ENCODE peak calls at places on chromosomes 13 and 19, in nine cellular contexts. N is spleen, S is choroid plexus epithelial cell, C is PC-3, X is A673, V is left lung, J is fibroblast of lung, W is heart left ventricle, O is fibroblast of villous mesenchyme. Z is an unnamed sample.

GRCh38 chr19:31220540-31220939 is 128.7 kb downstream of the TSHZ3 start:
- DNase-seq in V (no peak), J (no peak), X (peak), C (no peak), S (peak), O (no peak), N (no peak), W (no peak), Z (peak)

GRCh38 chr19:54420383-54421168 is 5.3 kb downstream of the TTYH1 start:
- DNase-seq in W (peak), N (no peak), V (no peak), X (no peak), O (peak), J (no peak), S (no peak), C (no peak), Z (no peak)

GRCh38 chr13:33918199-33918932 is 100.4 kb downstream of the RFC3 start:
- DNase-seq in C (peak), S (peak), J (peak), O (peak), V (no peak), W (no peak), X (peak), N (no peak), Z (peak)

GRCh38 chr19:30374791-30375650 is 2.8 kb downstream of the ZNF536 start:
- DNase-seq in O (no peak), S (no peak), J (no peak), X (peak), N (no peak), V (no peak), W (no peak), C (no peak), Z (no peak)

GRCh38 chr13:110044521-110045200 is 258.3 kb upstream of the IRS2 start:
- DNase-seq in X (peak), W (no peak), J (peak), O (peak), S (peak), C (no peak), N (no peak), V (no peak), Z (no peak)

GRCh38 chr13:36999054-36999927 is at the start of gene ALG5:
- DNase-seq in J (peak), V (peak), W (peak), O (peak), C (peak), N (peak), X (peak), S (peak), Z (peak)

GRCh38 chr13:19606152-19606551 is 27.3 kb upstream of the MPHOSPH8 start:
- DNase-seq in V (no peak), W (no peak), S (no peak), C (peak), J (no peak), N (no peak), X (no peak), O (peak), Z (peak)

GRCh38 chr19:18202759-18203407 is 959 bp downstream of the RAB3A start:
- DNase-seq in J (no peak), S (no peak), X (peak), C (peak), W (no peak), N (peak), O (no peak), V (peak), Z (no peak)

GRCh38 chr13:49563513-49563912 is 21.8 kb downstream of the RCBTB1 start:
- DNase-seq in O (peak), J (peak), V (no peak), N (no peak), W (no peak), X (peak), S (peak), C (no peak), Z (peak)

GRCh38 chr13:40981361-40981760 is 37.8 kb downstream of the ELF1 start:
- DNase-seq in O (peak), X (peak), J (peak), N (no peak), W (no peak), S (peak), C (no peak), V (no peak), Z (no peak)

GRCh38 chr19:7701654-7702457 is at the start of gene FCER2:
- DNase-seq in O (no peak), X (no peak), C (no peak), V (no peak), W (no peak), S (no peak), J (no peak), N (peak), Z (no peak)

GRCh38 chr13:97367016-97367415 is 67.0 kb upstream of the RAP2A start:
- DNase-seq in O (peak), N (no peak), C (no peak), V (no peak), W (no peak), J (peak), S (peak), X (no peak), Z (no peak)

GRCh38 chr13:94550030-94550738 is 45.8 kb downstream of the TGDS start:
- DNase-seq in O (peak), C (peak), V (no peak), S (peak), J (peak), N (no peak), W (no peak), X (no peak), Z (peak)

GRCh38 chr19:44642375-44642774 is 1.3 kb upstream of the PVR start:
- DNase-seq in C (no peak), N (no peak), S (no peak), J (no peak), O (no peak), W (no peak), X (no peak), V (no peak), Z (no peak)
- H3K4me3 ChIP-seq in C (no peak), N (no peak), S (no peak), J (no peak), O (no peak), W (no peak), X (no peak), V (no peak), Z (no peak)

DNA sequence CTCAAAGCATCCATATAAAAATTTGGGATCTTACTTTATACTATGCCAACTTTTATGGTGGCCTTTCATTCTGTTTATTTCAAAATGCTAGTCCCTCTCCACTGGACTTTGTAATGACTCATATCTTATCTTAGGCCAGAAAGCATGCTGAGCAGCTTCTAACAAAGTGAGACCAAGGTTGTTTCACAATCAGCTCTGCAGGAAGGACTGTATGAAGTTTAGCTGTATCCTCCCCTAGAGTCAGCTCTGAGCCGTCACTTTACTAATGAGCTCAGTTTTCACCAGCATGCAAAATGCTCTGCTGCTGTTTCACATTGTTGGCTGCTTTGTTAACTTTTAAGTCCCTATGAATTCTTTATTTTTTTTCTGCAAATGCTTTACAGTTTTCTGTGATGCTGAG is 1608.8 kb downstream of the OLFM4 start:
- DNase-seq in W (no peak), V (no peak), C (peak), J (peak), N (no peak), O (no peak), X (peak), S (peak), Z (peak)
- TF ChIP-seq CTCF in W (no peak), V (no peak), C (no peak), J (no peak), N (no peak), O (no peak), X (no peak), S (no peak), Z (no peak)

GRCh38 chr13:28585557-28585956 is 73.4 kb upstream of the POMP start:
- DNase-seq in J (no peak), O (peak), S (peak), N (no peak), C (no peak), W (no peak), X (no peak), V (no peak), Z (no peak)

GRCh38 chr13:28583661-28584091 is 75.3 kb upstream of the POMP start:
- DNase-seq in N (no peak), O (peak), W (no peak), J (no peak), C (no peak), S (no peak), V (no peak), X (no peak), Z (no peak)

GRCh38 chr13:28584873-28585317 is 74.0 kb upstream of the POMP start:
- DNase-seq in W (no peak), S (peak), O (peak), N (no peak), C (peak), V (no peak), X (no peak), J (peak), Z (no peak)

GRCh38 chr13:28590450-28590849 is 68.5 kb upstream of the POMP start:
- DNase-seq in C (no peak), S (no peak), W (no peak), O (no peak), V (no peak), X (no peak), N (no peak), J (no peak), Z (no peak)

DNA sequence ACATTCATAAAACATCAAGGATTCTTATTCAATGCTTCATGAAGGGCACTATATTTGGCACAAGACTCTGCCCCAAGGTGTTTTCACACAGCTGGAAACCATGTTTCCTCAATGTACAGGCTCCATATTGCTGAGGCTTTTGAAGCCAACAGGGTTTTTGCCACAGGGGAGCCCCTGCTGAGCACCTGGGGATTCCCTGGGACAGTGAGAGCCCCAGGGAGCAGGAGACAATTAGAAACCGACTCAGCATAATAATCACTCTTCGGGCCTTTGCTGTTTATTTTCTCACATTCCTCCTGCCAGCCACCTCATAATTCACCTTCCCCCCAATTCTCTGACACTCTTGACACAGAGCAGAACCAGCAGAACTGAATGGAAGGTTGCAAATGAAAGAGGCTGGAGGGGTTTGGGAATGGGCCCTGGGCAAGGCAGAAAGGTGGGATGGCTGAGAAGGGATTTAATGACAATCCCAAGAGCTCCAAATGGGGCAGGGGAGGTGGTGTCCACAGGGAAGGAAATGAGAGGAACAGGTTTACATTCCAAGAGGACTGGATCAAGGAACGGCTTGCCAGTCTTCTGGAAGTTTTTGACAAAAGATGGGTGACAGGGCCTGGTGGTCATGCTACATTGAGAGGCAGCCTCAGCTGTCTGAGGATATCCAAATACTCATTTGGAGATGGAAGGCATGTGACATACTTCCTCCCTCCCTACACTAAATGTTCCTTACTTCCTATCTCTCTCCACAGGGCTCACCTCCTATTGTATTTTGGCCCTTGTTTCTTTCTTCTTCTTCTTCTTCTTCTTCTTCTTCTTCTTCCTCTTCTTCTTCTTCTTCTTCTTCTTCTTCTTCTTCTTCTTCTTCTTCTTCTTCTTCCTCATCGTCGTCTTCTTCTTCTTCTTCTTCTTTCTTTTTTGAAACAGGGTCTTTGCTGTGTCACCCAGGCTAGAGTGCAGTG is 72.1 kb upstream of the POMP start:
- DNase-seq in O (no peak), S (no peak), J (no peak), X (no peak), N (no peak), V (no peak), W (no peak), C (no peak), Z (no peak)
- H3K4me3 ChIP-seq in O (no peak), S (no peak), J (no peak), X (no peak), N (no peak), V (no peak), W (no peak), C (no peak), Z (no peak)

GRCh38 chr13:81714513-81714912 is 1373.6 kb upstream of the SPRY2 start:
- DNase-seq in X (no peak), V (no peak), C (no peak), W (no peak), S (peak), O (no peak), N (no peak), J (no peak), Z (peak)
- TF ChIP-seq CTCF in X (no peak), V (no peak), C (no peak), W (no peak), S (no peak), O (no peak), N (no peak), J (no peak), Z (peak)

GRCh38 chr19:1213391-1214286 is 8.1 kb downstream of the STK11 start:
- DNase-seq in W (peak), S (peak), N (peak), O (peak), V (no peak), J (peak), C (no peak), X (peak), Z (peak)
- H3K4me3 ChIP-seq in W (no peak), S (no peak), N (no peak), O (no peak), V (no peak), J (no peak), C (no peak), X (peak), Z (peak)

DNA sequence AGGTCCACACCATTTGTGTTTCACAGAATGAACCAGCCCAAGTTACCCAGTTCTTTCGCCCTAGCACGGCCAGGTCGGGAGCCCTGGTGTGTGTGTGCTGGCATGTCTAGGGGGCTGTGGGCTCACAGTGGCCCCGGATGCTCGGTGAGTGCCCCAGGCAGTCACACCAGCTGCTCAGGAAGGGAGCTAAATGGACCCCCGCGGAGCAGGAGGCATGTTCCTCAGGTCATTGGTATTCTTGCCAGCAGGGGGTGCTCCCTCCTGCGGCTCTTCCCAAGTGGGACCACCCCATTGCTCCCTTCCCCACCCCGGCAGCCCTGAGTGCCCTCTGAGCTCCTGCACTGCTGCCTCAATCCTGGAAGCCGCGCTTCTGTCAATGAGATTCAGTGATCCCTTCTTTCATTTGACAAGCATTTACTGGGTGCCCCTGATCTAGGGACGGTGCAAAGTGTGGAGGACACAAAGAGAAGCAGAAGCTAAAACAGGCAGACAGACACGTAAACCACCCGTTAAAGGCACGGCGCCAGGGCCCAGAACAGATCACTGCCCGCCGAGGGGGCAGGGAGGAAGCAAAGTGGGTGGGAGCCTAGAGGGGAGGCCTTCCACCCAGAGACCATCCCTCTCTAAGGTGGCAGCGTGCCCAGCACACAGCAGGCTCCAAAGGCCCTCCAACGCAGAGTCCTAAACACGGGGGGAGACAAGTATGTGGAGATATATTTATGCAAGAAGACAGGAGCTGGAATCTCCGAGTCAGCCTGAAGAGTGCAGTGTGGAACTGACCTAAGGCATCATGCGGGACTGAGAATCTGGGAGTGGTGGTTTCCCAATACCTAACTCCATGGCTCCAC is 5.2 kb upstream of the ADPRHL1 start:
- DNase-seq in N (no peak), O (peak), X (peak), V (no peak), J (peak), C (no peak), W (peak), S (peak), Z (no peak)
- TF ChIP-seq CTCF in N (peak), O (peak), X (peak), V (no peak), J (peak), C (peak), W (peak), S (peak), Z (peak)

DNA sequence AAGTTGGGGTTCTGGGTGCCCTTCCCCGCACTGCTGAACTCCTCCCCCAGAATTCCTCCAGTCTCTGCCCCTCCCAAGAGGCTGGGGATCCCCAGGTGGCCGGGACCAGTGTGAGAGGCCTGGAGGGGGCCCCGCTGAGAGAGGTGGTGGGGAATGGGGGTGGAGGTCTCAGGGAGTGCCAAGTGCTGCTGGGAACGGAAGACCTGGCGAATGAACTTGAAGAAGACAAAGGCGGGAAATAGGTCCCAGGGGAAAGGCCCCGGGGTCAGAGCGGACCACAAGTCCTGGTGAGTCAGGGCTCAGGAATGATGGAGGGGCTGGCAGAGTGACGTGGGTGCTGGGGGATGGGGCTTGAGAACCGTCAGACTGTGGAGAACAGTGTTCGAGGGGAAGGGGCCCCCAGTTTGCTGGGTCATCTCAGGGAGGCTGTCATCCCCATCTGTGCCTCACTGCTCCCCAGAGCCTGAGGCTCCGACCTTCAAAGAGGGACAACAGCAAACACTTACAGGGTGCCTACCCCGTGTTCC is 15.8 kb upstream of the SEMA6B start:
- DNase-seq in X (peak), N (no peak), W (peak), C (peak), O (peak), S (peak), V (no peak), J (peak), Z (peak)
- H3K4me3 ChIP-seq in X (no peak), N (no peak), W (no peak), C (peak), O (no peak), S (no peak), V (no peak), J (no peak), Z (no peak)

DNA sequence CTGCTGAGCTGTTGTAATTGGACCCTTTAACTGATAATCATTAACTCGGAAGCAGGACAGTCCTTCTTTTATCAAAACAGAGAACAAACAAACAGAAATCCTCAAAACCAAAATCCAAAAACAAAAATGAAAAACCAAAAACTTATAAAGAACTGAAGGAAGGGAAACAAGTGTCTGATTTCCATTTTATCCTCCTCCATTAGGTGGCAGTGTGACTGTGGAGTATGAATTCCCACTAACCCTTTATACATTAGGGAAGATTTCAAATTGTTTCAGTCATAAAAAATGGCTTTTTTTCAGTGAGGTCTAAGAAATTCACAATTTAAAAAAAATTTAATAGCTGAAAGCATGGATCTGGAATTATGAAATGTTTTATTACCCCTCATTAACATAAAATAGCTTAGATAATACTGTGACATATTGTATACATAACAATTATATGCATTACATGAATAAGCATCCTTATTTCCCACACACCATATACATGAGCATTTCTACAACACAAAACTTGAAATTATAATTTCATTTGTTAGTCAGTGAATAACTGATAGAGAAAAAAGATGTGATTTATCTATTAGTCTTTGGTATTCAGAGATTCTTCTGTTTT is 1074.3 kb upstream of the PCDH9 start:
- DNase-seq in N (no peak), X (peak), W (no peak), V (no peak), C (peak), S (peak), J (peak), O (peak), Z (peak)
- TF ChIP-seq CTCF in N (peak), X (peak), W (peak), V (peak), C (peak), S (peak), J (no peak), O (peak), Z (peak)

GRCh38 chr19:50202962-50203280 is 501 bp upstream of the MYH14 start:
- DNase-seq in S (no peak), X (no peak), V (no peak), C (no peak), N (peak), O (no peak), W (no peak), J (no peak), Z (no peak)
- H3K4me3 ChIP-seq in S (no peak), X (no peak), V (peak), C (peak), N (peak), O (no peak), W (peak), J (no peak), Z (no peak)

GRCh38 chr19:3608079-3608641 is 1.5 kb upstream of the TBXA2R start:
- DNase-seq in X (no peak), O (no peak), W (no peak), J (no peak), C (no peak), V (no peak), N (no peak), S (no peak), Z (no peak)

GRCh38 chr19:3608750-3609322 is 2.2 kb upstream of the TBXA2R start:
- DNase-seq in X (peak), V (peak), O (no peak), N (no peak), C (no peak), W (peak), S (peak), J (no peak), Z (no peak)

GRCh38 chr19:3611841-3612240 is 5.2 kb upstream of the TBXA2R start:
- DNase-seq in V (peak), W (no peak), O (no peak), S (no peak), J (no peak), N (no peak), X (no peak), C (no peak), Z (no peak)

GRCh38 chr19:3610745-3611717 is 4.4 kb upstream of the TBXA2R start:
- DNase-seq in C (no peak), V (peak), O (no peak), W (no peak), N (peak), J (no peak), X (no peak), S (no peak), Z (no peak)

GRCh38 chr19:3609779-3610719 is 3.4 kb upstream of the TBXA2R start:
- DNase-seq in V (peak), O (no peak), S (peak), N (no peak), C (peak), X (peak), J (no peak), W (no peak), Z (no peak)
- TF ChIP-seq CTCF in V (no peak), O (no peak), S (no peak), N (no peak), C (no peak), X (no peak), J (no peak), W (no peak), Z (no peak)

Z was measured in epithelial cell of esophagus.